ENCODE peak calls at places on chromosomes 5 and 9, in ten cellular contexts. T, J, U, F, K, G, P, C, N and D are unnamed samples.
A peak's percentile ranks its signal among the peaks of the same experiment; 100 is the strongest.

GRCh38 chr5:108380531-108381021 is 1.3 kb downstream of the FBXL17 start:
- DNase-seq in G (peak; percentile 46), J (no peak), K (no peak), T (peak; percentile 69), N (peak; percentile 76), F (peak; percentile 32), P (no peak), C (peak; percentile 33), U (peak; percentile 72), D (peak; percentile 26)

GRCh38 chr5:82659114-82659513 is 381.0 kb upstream of the RPS23 start:
- DNase-seq in K (no peak), N (no peak), T (no peak), J (no peak), U (no peak), C (no peak), F (no peak), G (no peak), P (no peak), D (no peak)

GRCh38 chr9:33166263-33167083 is 663 bp downstream of the B4GALT1 start:
- DNase-seq in T (peak; percentile 66), U (no peak), K (no peak), G (peak; percentile 68), F (no peak), J (no peak), N (no peak), P (no peak), C (no peak), D (no peak)

GRCh38 chr5:1480217-1480616 is 35.0 kb upstream of the SLC6A3 start:
- DNase-seq in P (no peak), C (no peak), F (peak; percentile 33), N (peak; percentile 85), T (no peak), U (no peak), G (peak; percentile 26), K (no peak), J (no peak), D (no peak)

GRCh38 chr5:170105643-170106611 is at the start of gene FOXI1:
- DNase-seq in K (no peak), J (no peak), N (no peak), U (no peak), F (no peak), T (no peak), C (no peak), P (no peak), G (no peak), D (no peak)

GRCh38 chr5:151730381-151730780 is 28.1 kb downstream of the ATOX1 start:
- DNase-seq in N (no peak), G (no peak), J (no peak), K (no peak), C (no peak), U (no peak), F (no peak), T (no peak), P (no peak), D (no peak)

GRCh38 chr5:95963650-95964410 is 2.2 kb upstream of the ELL2 start:
- DNase-seq in K (peak; percentile 90), P (no peak), J (no peak), U (no peak), F (no peak), T (no peak), C (no peak), G (no peak), N (no peak), D (no peak)

GRCh38 chr9:137748741-137749140 is 128.8 kb upstream of the CACNA1B start:
- DNase-seq in C (no peak), F (no peak), G (no peak), N (no peak), K (no peak), J (no peak), U (no peak), P (no peak), T (no peak), D (no peak)

GRCh38 chr9:130053504-130054427 is at the start of gene GPR107:
- DNase-seq in C (peak; percentile 65), K (peak; percentile 43), P (no peak), F (peak; percentile 81), N (peak; percentile 92), U (peak; percentile 89), G (peak; percentile 96), J (no peak), T (peak; percentile 85), D (peak; percentile 86)

GRCh38 chr5:1019001-1019651 is 10.5 kb downstream of the NKD2 start:
- DNase-seq in G (no peak), J (no peak), T (no peak), U (no peak), K (no peak), C (no peak), N (peak; percentile 58), P (no peak), F (no peak), D (no peak)

GRCh38 chr5:82620957-82621600 is 342.9 kb upstream of the RPS23 start:
- DNase-seq in P (no peak), N (no peak), F (no peak), C (no peak), J (no peak), K (no peak), T (peak; percentile 57), G (no peak), U (no peak), D (no peak)

GRCh38 chr5:147935032-147935431 is 28.7 kb upstream of the C5orf46 start:
- DNase-seq in G (peak; percentile 47), N (no peak), C (peak; percentile 23), F (no peak), U (no peak), J (peak; percentile 6), T (peak; percentile 54), K (peak; percentile 80), P (peak; percentile 36), D (no peak)

GRCh38 chr9:2623046-2623865 is 1.7 kb downstream of the VLDLR start:
- DNase-seq in C (no peak), N (peak; percentile 75), T (peak; percentile 43), G (peak; percentile 51), J (no peak), F (peak; percentile 88), K (peak; percentile 94), U (peak; percentile 50), P (no peak), D (no peak)

GRCh38 chr9:82284758-82285157 is 296.2 kb downstream of the SPATA31D1 start:
- DNase-seq in K (peak; percentile 17), G (no peak), F (no peak), C (no peak), T (no peak), U (no peak), J (no peak), N (no peak), P (no peak), D (no peak)

GRCh38 chr9:5838884-5839571 is 6.1 kb upstream of the ERMP1 start:
- DNase-seq in F (no peak), K (peak; percentile 88), T (peak; percentile 58), C (peak; percentile 63), J (no peak), U (no peak), N (no peak), P (peak; percentile 32), G (peak; percentile 58), D (no peak)

GRCh38 chr5:167916261-167916660 is 375.2 kb upstream of the WWC1 start:
- DNase-seq in T (no peak), G (peak; percentile 22), K (no peak), F (no peak), P (no peak), C (no peak), J (no peak), U (no peak), N (no peak), D (no peak)